ENCODE peak calls at places on chromosomes 13 and 19, in five cellular contexts. Y, F, G, B and P are unnamed samples. For H4K20me1, the result is how much of the 10 kb centered on the place peaks cover.

GRCh38 chr19:48490980-48491792 is 20.4 kb downstream of the LMTK3 start:
- DNase-seq in Y (peak), F (no peak), G (peak), B (peak), P (peak)

GRCh38 chr19:13212759-13213330 is 62.6 kb downstream of the IER2 start:
- DNase-seq in Y (peak), F (peak), G (peak), B (peak), P (peak)

GRCh38 chr13:30690282-30691188 is 44.8 kb upstream of the ALOX5AP start:
- DNase-seq in Y (no peak), F (no peak), G (no peak), B (no peak), P (no peak)

GRCh38 chr13:26785845-26786630 is 25.5 kb upstream of the GPR12 start:
- DNase-seq in Y (peak), F (no peak), G (no peak), B (no peak), P (peak)

GRCh38 chr13:40080676-40081075 is 425.2 kb downstream of the COG6 start:
- DNase-seq in Y (no peak), F (no peak), G (no peak), B (no peak), P (no peak)

GRCh38 chr13:30121666-30122065 is 185.7 kb downstream of the KATNAL1 start:
- DNase-seq in Y (no peak), F (no peak), G (no peak), B (no peak), P (no peak)

GRCh38 chr19:35856546-35857149 is at the start of gene KIRREL2:
- DNase-seq in Y (peak), F (no peak), G (no peak), B (no peak), P (peak)

GRCh38 chr19:32580353-32580900 is 563 bp upstream of the PDCD5 start:
- DNase-seq in Y (no peak), F (no peak), G (no peak), B (no peak), P (no peak)

GRCh38 chr19:7677664-7678311 is 898 bp downstream of the MCEMP1 start:
- DNase-seq in Y (no peak), F (no peak), G (no peak), B (no peak), P (no peak)

GRCh38 chr13:76795701-76796695 is 90.2 kb downstream of the KCTD12 start:
- DNase-seq in Y (no peak), F (no peak), G (no peak), B (no peak), P (no peak)

GRCh38 chr19:862529-863304 is 3.3 kb downstream of the CFD start:
- DNase-seq in Y (peak), F (peak), G (no peak), B (peak), P (peak)

GRCh38 chr19:35776102-35776788 is 881 bp downstream of the ARHGAP33 start:
- DNase-seq in Y (no peak), F (no peak), G (no peak), B (no peak), P (peak)

GRCh38 chr19:12840091-12841079 is 2.1 kb downstream of the MAST1 start:
- DNase-seq in Y (peak), F (no peak), G (peak), B (peak), P (peak)

GRCh38 chr13:39452834-39453233 is 150.2 kb downstream of the LHFPL6 start:
- DNase-seq in Y (no peak), F (no peak), G (no peak), B (no peak), P (no peak)

GRCh38 chr19:3028305-3029069 is 593 bp downstream of the TLE2 start:
- DNase-seq in Y (peak), F (no peak), G (no peak), B (no peak), P (peak)

GRCh38 chr19:11041966-11042627 is 47.2 kb upstream of the LDLR start:
- DNase-seq in Y (no peak), F (no peak), G (no peak), B (no peak), P (no peak)

GRCh38 chr19:1156305-1156801 is 17.7 kb downstream of the SBNO2 start:
- DNase-seq in Y (no peak), F (no peak), G (no peak), B (no peak), P (no peak)

GRCh38 chr13:98239156-98240076 is 62.3 kb upstream of the RNF113B start:
- DNase-seq in Y (peak), F (no peak), G (no peak), B (no peak), P (peak)

GRCh38 chr13:35489050-35489449 is 12.6 kb upstream of the MAB21L1 start:
- DNase-seq in Y (no peak), F (no peak), G (no peak), B (no peak), P (no peak)

GRCh38 chr19:47469419-47469700 is 2.3 kb downstream of the SLC8A2 start:
- DNase-seq in Y (no peak), F (no peak), G (no peak), B (no peak), P (no peak)

GRCh38 chr19:51107406-51108065 is 673 bp downstream of the CTU1 start:
- DNase-seq in Y (no peak), F (no peak), G (peak), B (peak), P (peak)

GRCh38 chr13:34114581-34114980 is 296.6 kb downstream of the RFC3 start:
- DNase-seq in Y (no peak), F (no peak), G (no peak), B (no peak), P (no peak)

GRCh38 chr13:26557393-26558073 is at the start of gene WASF3:
- DNase-seq in Y (peak), F (peak), G (peak), B (peak), P (peak)

GRCh38 chr13:110841406-110841805 is 73.5 kb downstream of the ANKRD10 start:
- DNase-seq in Y (no peak), F (no peak), G (no peak), B (no peak), P (no peak)

GRCh38 chr13:97273341-97273831 is 51.3 kb downstream of the MBNL2 start:
- DNase-seq in Y (no peak), F (no peak), G (no peak), B (no peak), P (no peak)

GRCh38 chr19:11495885-11496284 is 9.8 kb downstream of the ZNF653 start:
- DNase-seq in Y (no peak), F (no peak), G (no peak), B (no peak), P (no peak)

GRCh38 chr13:111431241-111431640 is 110.8 kb downstream of the TEX29 start:
- DNase-seq in Y (no peak), F (no peak), G (no peak), B (no peak), P (no peak)

GRCh38 chr13:73695325-73695724 is 438.9 kb downstream of the KLF12 start:
- DNase-seq in Y (no peak), F (no peak), G (no peak), B (no peak), P (no peak)

GRCh38 chr19:43675269-43675879 is 5.4 kb upstream of the PLAUR start:
- DNase-seq in Y (no peak), F (peak), G (peak), B (no peak), P (peak)

GRCh38 chr13:77565635-77566034 is 30.1 kb downstream of the SCEL start:
- DNase-seq in Y (no peak), F (no peak), G (peak), B (peak), P (peak)

GRCh38 chr13:93003531-93003930 is 223.1 kb upstream of the GPC6 start:
- DNase-seq in Y (no peak), F (no peak), G (no peak), B (no peak), P (no peak)

GRCh38 chr13:99995104-99995502 is 13.5 kb downstream of the ZIC2 start:
- DNase-seq in Y (no peak), F (no peak), G (no peak), B (no peak), P (no peak)

GRCh38 chr13:99995503-99996176 is 14.1 kb downstream of the ZIC2 start:
- DNase-seq in Y (no peak), F (no peak), G (no peak), B (no peak), P (peak)

GRCh38 chr13:99992912-99993311 is 11.3 kb downstream of the ZIC2 start:
- DNase-seq in Y (no peak), F (no peak), G (no peak), B (no peak), P (no peak)

GRCh38 chr13:99992376-99992775 is 10.8 kb downstream of the ZIC2 start:
- DNase-seq in Y (no peak), F (no peak), G (no peak), B (no peak), P (no peak)

DNA sequence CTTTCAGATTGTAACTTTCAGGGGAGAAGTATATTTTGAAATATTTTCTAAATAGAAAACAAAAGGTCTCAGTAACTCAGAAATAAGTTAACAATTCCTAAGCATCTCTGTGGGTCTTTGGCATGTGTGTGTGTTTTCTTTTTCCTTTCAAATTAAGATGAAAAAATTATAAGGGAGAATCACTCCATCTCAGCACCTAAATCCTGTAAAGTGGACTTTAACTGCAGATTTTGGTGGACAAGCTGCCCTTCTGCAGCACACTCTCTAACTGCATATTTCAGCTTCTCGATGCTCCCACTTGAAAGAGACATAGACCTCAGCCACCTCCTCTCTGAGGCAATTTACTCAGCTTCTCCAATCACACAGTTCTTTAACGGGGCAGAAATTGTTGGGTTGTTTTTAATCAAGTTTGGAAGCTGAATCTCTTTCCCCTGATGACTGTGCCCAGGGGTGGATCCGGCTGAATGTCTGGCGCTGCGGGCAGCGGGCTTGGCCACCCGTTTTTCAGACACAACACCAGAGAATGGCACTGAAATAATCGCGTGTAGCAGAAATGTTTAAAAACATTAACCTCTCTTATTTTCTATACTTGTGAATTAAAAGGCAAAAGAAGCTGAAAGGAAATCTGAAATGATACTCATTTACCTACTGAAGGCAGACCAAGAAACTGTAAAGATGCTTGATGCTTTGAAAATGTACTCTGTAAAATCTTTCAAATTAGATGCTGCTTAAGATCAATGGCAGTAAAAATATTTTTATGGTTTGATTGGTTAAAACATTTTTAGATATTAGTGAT is 12.3 kb downstream of the ZIC2 start:
- DNase-seq in Y (peak), F (no peak), G (no peak), B (no peak), P (peak)
- TF ChIP-seq EZH2 in Y (peak), F (no peak), G (peak), B (no peak), P (peak)

DNA sequence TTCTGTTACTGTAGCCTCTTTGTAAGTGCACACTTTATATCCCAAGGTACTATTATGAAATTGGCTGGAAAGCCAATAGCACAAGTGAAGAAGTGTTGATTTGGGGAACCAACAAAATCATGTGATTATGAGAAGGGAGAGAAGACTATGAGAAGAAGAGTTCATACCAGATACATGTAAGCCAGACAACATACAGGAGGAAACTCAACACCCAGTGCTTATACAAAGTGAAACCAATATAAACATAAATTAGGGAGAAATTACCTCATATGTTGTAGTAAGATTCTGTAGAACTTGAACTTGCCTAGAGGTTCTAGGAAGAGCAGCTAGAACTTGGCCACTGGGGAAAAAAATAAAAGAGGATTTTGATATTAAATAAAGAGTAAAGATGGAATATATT is 17.4 kb downstream of the CPB2 start:
- DNase-seq in Y (no peak), F (no peak), G (no peak), B (no peak), P (no peak)
- H4K20me1 ChIP-seq in Y (under half), F (under half), G (under half), B (under half), P (under half)

GRCh38 chr13:114124486-114124885 is 7.9 kb downstream of the RASA3 start:
- DNase-seq in Y (no peak), F (no peak), G (no peak), B (no peak), P (no peak)
- TF ChIP-seq POLR2AphosphoS5 in Y (no peak), F (no peak), G (no peak), B (no peak), P (no peak)

GRCh38 chr19:5803752-5804515 is 933 bp upstream of the NRTN start:
- DNase-seq in Y (peak), F (peak), G (peak), B (peak), P (peak)

GRCh38 chr19:5806133-5806489 is 1.2 kb downstream of the NRTN start:
- DNase-seq in Y (no peak), F (no peak), G (no peak), B (no peak), P (no peak)

GRCh38 chr19:5804516-5805464 is at the start of gene NRTN:
- DNase-seq in Y (peak), F (no peak), G (no peak), B (peak), P (peak)

GRCh38 chr19:5806905-5807304 is 2.0 kb downstream of the NRTN start:
- DNase-seq in Y (no peak), F (no peak), G (no peak), B (no peak), P (no peak)

DNA sequence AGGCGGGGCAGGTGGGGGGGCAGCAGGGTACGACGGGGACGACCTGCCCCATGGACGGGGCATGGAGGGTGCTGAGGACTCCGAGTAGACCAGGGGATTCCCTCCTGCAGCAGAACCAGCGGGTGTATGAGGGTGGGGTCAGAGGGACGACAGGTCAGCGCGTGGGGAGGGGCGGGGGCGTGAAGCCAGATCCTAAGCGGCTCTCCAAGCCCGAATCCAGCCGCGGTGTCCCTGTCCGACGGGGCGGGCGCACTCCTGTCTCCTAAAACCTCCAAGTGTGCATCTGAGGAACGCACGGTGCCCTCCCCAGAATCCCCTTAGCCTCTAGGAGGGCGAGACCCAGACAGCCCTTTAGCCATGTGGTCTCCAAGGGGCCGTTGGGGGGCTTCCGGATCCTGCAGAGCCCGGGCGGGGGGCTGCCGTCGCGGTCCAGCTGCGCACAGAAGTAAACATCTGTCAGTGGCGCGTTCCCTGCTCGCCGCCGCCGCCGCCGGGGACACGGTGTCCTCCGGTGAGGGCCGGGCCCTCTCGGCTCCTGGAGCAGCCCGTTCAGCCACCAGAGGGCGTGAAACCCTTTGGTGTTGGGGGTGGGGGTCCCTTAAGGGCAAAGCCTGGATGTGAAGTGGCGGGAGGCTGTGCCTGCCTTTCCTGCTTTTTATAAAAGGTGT is 732 bp downstream of the NRTN start:
- DNase-seq in Y (peak), F (no peak), G (no peak), B (peak), P (peak)
- TF ChIP-seq EZH2 in Y (no peak), F (no peak), G (no peak), B (no peak), P (no peak)

GRCh38 chr13:109779876-109780516 is 6.4 kb downstream of the IRS2 start:
- DNase-seq in Y (no peak), F (no peak), G (no peak), B (no peak), P (no peak)
- H4K20me1 ChIP-seq in Y (under half), F (under half), G (under half), B (under half), P (under half)

GRCh38 chr19:15332311-15332996 is at the start of gene BRD4:
- DNase-seq in Y (peak), F (no peak), G (no peak), B (peak), P (peak)
- TF ChIP-seq POLR2AphosphoS5 in Y (no peak), F (no peak), G (peak), B (no peak), P (peak)

GRCh38 chr13:27979001-27979643 is 9.4 kb downstream of the URAD start:
- DNase-seq in Y (no peak), F (no peak), G (no peak), B (peak), P (peak)
- TF ChIP-seq EZH2 in Y (peak), F (no peak), G (no peak), B (no peak), P (peak)

GRCh38 chr19:49916839-49917733 is 11.9 kb upstream of the ATF5 start:
- DNase-seq in Y (no peak), F (no peak), G (no peak), B (no peak), P (peak)
- H4K20me1 ChIP-seq in Y (under half), F (under half), G (under half), B (half or more), P (half or more)